ENCODE peak calls at places on chromosomes 16 and 17, in seven cellular contexts. J, B, Q, V, E, W and T are unnamed samples.

GRCh38 chr17:8314797-8315739 is 5.0 kb downstream of the ARHGEF15 start:
- DNase-seq in J (no peak), B (no peak), Q (no peak), V (no peak), E (peak), W (no peak), T (peak)

GRCh38 chr16:82638095-82638798 is 11.5 kb downstream of the CDH13 start:
- DNase-seq in J (no peak), B (peak), Q (no peak), V (peak), E (no peak), W (no peak), T (no peak)

GRCh38 chr17:55444471-55445441 is 23.1 kb upstream of the MMD start:
- DNase-seq in J (no peak), B (peak), Q (no peak), V (no peak), E (no peak), W (no peak), T (no peak)

GRCh38 chr17:9050801-9051401 is 29.6 kb downstream of the NTN1 start:
- DNase-seq in J (no peak), B (no peak), Q (no peak), V (no peak), E (no peak), W (no peak), T (no peak)

GRCh38 chr17:77572065-77572601 is 386.4 kb upstream of the TNRC6C start:
- DNase-seq in J (no peak), B (no peak), Q (no peak), V (no peak), E (no peak), W (no peak), T (peak)

GRCh38 chr16:749010-749409 is 8.2 kb upstream of the CIAO3 start:
- DNase-seq in J (no peak), B (peak), Q (peak), V (no peak), E (no peak), W (no peak), T (no peak)

GRCh38 chr16:47499700-47500264 is 38.7 kb downstream of the PHKB start:
- DNase-seq in J (no peak), B (no peak), Q (no peak), V (no peak), E (no peak), W (no peak), T (no peak)

GRCh38 chr17:80361495-80362220 is 53.3 kb upstream of the ENDOV start:
- DNase-seq in J (peak), B (no peak), Q (no peak), V (peak), E (peak), W (no peak), T (peak)

GRCh38 chr16:22317001-22317530 is 19.9 kb downstream of the POLR3E start:
- DNase-seq in J (no peak), B (no peak), Q (no peak), V (no peak), E (no peak), W (no peak), T (no peak)

GRCh38 chr16:81445143-81445922 is 725 bp downstream of the CMIP start:
- DNase-seq in J (peak), B (no peak), Q (no peak), V (peak), E (peak), W (peak), T (no peak)

GRCh38 chr16:35391328-35391727 is 1931.9 kb downstream of the TP53TG3F start:
- DNase-seq in J (no peak), B (peak), Q (no peak), V (peak), E (peak), W (no peak), T (peak)

GRCh38 chr16:86925067-86925791 is 346.9 kb downstream of the FOXL1 start:
- DNase-seq in J (no peak), B (peak), Q (no peak), V (peak), E (peak), W (no peak), T (no peak)

GRCh38 chr16:22092143-22092933 is at the start of gene VWA3A:
- DNase-seq in J (peak), B (peak), Q (peak), V (no peak), E (peak), W (no peak), T (no peak)

GRCh38 chr16:69397821-69398521 is 12.2 kb upstream of the TERF2 start:
- DNase-seq in J (peak), B (peak), Q (no peak), V (peak), E (peak), W (no peak), T (no peak)

GRCh38 chr16:520847-521246 is 6.7 kb upstream of the CAPN15 start:
- DNase-seq in J (no peak), B (no peak), Q (no peak), V (no peak), E (no peak), W (no peak), T (no peak)

GRCh38 chr16:5450435-5451104 is 353.0 kb upstream of the EEF2KMT start:
- DNase-seq in J (no peak), B (no peak), Q (no peak), V (peak), E (no peak), W (no peak), T (no peak)

GRCh38 chr17:28488884-28489276 is 15.4 kb downstream of the SLC13A2 start:
- DNase-seq in J (no peak), B (no peak), Q (no peak), V (no peak), E (no peak), W (no peak), T (no peak)

GRCh38 chr16:80654094-80654862 is 113.5 kb downstream of the DYNLRB2 start:
- DNase-seq in J (no peak), B (no peak), Q (no peak), V (no peak), E (no peak), W (no peak), T (no peak)

GRCh38 chr17:82691714-82692113 is 6.8 kb downstream of the RAB40B start:
- DNase-seq in J (no peak), B (no peak), Q (no peak), V (no peak), E (no peak), W (no peak), T (peak)

GRCh38 chr16:3979070-3979469 is 98.6 kb upstream of the CREBBP start:
- DNase-seq in J (no peak), B (no peak), Q (no peak), V (no peak), E (no peak), W (no peak), T (no peak)

GRCh38 chr16:7339700-7340099 is 7.1 kb downstream of the RBFOX1 start:
- DNase-seq in J (no peak), B (no peak), Q (no peak), V (no peak), E (no peak), W (no peak), T (no peak)

GRCh38 chr16:57244767-57245471 is at the start of gene ARL2BP:
- DNase-seq in J (peak), B (peak), Q (peak), V (peak), E (peak), W (peak), T (peak)

GRCh38 chr16:71230122-71230845 is at the start of gene HYDIN:
- DNase-seq in J (peak), B (peak), Q (no peak), V (peak), E (peak), W (no peak), T (peak)

GRCh38 chr17:37137070-37137610 is 188.4 kb downstream of the AATF start:
- DNase-seq in J (no peak), B (no peak), Q (no peak), V (no peak), E (no peak), W (no peak), T (no peak)

GRCh38 chr17:50183439-50184001 is 17.7 kb downstream of the SGCA start:
- DNase-seq in J (no peak), B (peak), Q (no peak), V (no peak), E (no peak), W (no peak), T (peak)

GRCh38 chr16:24721830-24722238 is 7.6 kb upstream of the TNRC6A start:
- DNase-seq in J (no peak), B (no peak), Q (no peak), V (no peak), E (no peak), W (peak), T (no peak)

GRCh38 chr16:69829338-69829737 is 67.2 kb downstream of the WWP2 start:
- DNase-seq in J (no peak), B (no peak), Q (no peak), V (no peak), E (no peak), W (no peak), T (no peak)

GRCh38 chr17:17892731-17893130 is 55.9 kb upstream of the SREBF1 start:
- DNase-seq in J (no peak), B (no peak), Q (no peak), V (no peak), E (no peak), W (no peak), T (no peak)

GRCh38 chr17:10217916-10218315 is 19.5 kb upstream of the GAS7 start:
- DNase-seq in J (no peak), B (peak), Q (no peak), V (no peak), E (no peak), W (no peak), T (peak)

GRCh38 chr17:39165844-39166349 is at the start of gene ARL5C:
- DNase-seq in J (no peak), B (no peak), Q (no peak), V (no peak), E (no peak), W (no peak), T (no peak)

GRCh38 chr17:83086197-83086880 is 6.9 kb downstream of the METRNL start:
- DNase-seq in J (no peak), B (no peak), Q (no peak), V (no peak), E (no peak), W (no peak), T (no peak)

DNA sequence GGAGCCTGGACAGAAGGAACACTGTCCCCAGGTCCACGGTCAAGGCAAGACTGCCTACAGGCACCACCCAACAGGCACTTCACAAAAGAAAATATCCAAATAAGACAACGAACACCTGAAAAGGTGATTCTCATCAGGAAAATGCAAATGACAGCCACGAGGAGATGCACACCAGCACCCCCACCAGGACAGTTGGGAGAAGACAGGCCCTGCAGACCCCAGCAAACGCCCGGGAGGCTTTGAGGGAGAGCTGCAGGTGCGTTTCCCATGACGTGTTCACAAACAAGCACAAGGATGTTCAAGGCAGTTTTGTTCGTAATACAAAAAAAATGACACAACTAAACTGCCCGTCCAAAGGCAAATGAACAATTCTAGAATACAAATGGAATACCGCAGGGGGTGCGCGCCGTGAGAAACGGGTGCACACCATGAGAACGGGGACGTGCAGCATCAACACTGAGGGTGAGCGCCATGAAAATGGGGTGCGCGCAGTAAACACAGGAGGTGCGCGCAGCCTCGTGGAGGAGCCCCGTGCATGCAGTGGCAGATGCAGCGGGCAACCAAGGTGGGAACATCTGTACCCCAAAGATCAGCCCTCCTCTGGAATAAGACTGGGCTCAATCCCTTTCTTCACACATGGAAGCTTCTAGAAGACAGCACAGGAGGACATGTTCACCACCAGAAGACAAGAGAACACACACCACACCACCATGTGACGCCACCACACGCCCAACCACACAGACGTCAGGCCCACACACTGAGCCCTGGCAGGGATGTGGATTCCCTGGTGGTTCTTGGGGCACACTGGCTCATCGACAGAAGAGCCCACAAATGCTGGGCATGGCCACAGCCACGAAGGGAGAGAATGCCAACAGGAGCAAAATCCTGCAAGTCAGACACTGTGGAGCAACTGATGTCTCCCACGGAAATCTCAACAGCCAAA is 91.2 kb downstream of the ZNF778 start:
- DNase-seq in J (peak), B (no peak), Q (no peak), V (no peak), E (no peak), W (no peak), T (no peak)
- TF ChIP-seq CTCF in J (peak), B (peak), Q (peak), V (peak), E (peak), W (peak), T (peak)

GRCh38 chr17:68057531-68057952 is 22.0 kb downstream of the KPNA2 start:
- DNase-seq in J (peak), B (peak), Q (no peak), V (peak), E (no peak), W (peak), T (no peak)
- TF ChIP-seq CTCF in J (no peak), B (peak), Q (peak), V (peak), E (no peak), W (peak), T (peak)

GRCh38 chr16:27511657-27512056 is 38.1 kb downstream of the GTF3C1 start:
- DNase-seq in J (no peak), B (peak), Q (no peak), V (no peak), E (peak), W (no peak), T (no peak)
- TF ChIP-seq CTCF in J (no peak), B (no peak), Q (no peak), V (no peak), E (no peak), W (no peak), T (no peak)

GRCh38 chr16:72961115-72961832 is 86.7 kb downstream of the ZFHX3 start:
- DNase-seq in J (no peak), B (peak), Q (no peak), V (peak), E (no peak), W (no peak), T (no peak)
- TF ChIP-seq CTCF in J (no peak), B (peak), Q (peak), V (peak), E (no peak), W (no peak), T (peak)

DNA sequence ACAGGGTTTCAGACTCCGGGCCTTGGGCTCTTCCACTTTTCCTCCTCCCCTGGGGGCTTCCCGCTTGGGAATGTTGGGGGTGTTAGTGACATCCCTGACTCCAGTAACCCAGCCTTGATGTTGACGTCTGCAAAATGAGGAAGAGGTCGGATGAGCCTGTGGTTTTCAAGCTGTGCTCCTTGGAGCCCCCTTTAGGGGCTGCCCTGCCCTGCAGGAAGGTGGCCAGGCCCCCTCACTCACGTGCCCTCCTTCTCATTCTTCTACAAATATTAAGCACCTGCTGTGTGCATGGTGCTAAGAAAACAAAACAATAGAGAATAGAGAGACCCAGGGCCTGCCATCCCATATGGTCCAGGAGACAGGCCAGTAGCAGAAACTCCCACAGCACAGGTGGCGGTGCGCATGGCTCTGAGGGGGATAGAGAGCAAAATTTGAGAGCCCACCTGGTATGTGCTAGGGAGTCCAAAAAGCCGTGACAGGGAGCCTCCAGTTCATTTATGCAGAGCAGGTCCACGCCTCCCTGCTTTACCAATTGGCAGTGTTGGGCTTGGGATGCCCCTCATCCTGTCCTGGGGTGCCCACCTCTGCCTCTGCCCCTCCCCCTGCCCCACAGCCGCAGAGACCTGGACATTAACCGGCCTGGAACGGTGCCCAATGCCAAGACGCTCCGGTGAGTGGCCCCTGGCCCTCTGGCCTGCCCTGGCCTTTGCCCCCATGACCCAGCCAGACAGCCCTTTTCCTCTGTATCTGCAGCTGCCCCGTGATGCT is 7.4 kb downstream of the NDRG4 start:
- DNase-seq in J (no peak), B (no peak), Q (no peak), V (no peak), E (no peak), W (no peak), T (peak)
- TF ChIP-seq CTCF in J (no peak), B (no peak), Q (no peak), V (no peak), E (no peak), W (no peak), T (no peak)